ENCODE peak calls at places on chromosomes 11 and 22, in eight cellular contexts. N, J, X, M, I, U, W and P are unnamed samples. For H3K4me1 and H3K36me3, the result is how much of the 10 kb centered on the place peaks cover.

GRCh38 chr11:85423331-85423730 is 203.8 kb downstream of the DLG2 start:
- DNase-seq in N (no peak), J (no peak), X (no peak), M (no peak), I (no peak), U (no peak), W (peak), P (no peak)

GRCh38 chr22:48587236-48587865 is 1240.3 kb downstream of the BRD1 start:
- DNase-seq in N (no peak), J (no peak), X (no peak), M (no peak), I (no peak), U (no peak), W (no peak), P (no peak)

GRCh38 chr22:18057568-18058209 is 20.1 kb upstream of the PEX26 start:
- DNase-seq in N (peak), J (no peak), X (peak), M (peak), I (peak), U (peak), W (peak), P (no peak)

GRCh38 chr22:30605449-30606110 is 1.4 kb upstream of the TCN2 start:
- DNase-seq in N (peak), J (no peak), X (peak), M (no peak), I (no peak), U (peak), W (no peak), P (peak)

GRCh38 chr11:93648168-93648567 is 13.3 kb upstream of the CEP295 start:
- DNase-seq in N (peak), J (no peak), X (peak), M (no peak), I (no peak), U (no peak), W (no peak), P (no peak)

GRCh38 chr11:77505956-77506355 is 32.1 kb upstream of the PAK1 start:
- DNase-seq in N (no peak), J (no peak), X (no peak), M (no peak), I (no peak), U (no peak), W (no peak), P (no peak)

GRCh38 chr11:86067230-86068137 is 1.4 kb downstream of the PICALM start:
- DNase-seq in N (peak), J (no peak), X (no peak), M (no peak), I (no peak), U (no peak), W (no peak), P (no peak)

GRCh38 chr11:59224419-59224928 is 11.7 kb upstream of the MPEG1 start:
- DNase-seq in N (no peak), J (no peak), X (no peak), M (no peak), I (no peak), U (no peak), W (no peak), P (no peak)

GRCh38 chr11:72772059-72772458 is 19.9 kb upstream of the ARAP1 start:
- DNase-seq in N (no peak), J (no peak), X (no peak), M (no peak), I (no peak), U (no peak), W (no peak), P (no peak)

DNA sequence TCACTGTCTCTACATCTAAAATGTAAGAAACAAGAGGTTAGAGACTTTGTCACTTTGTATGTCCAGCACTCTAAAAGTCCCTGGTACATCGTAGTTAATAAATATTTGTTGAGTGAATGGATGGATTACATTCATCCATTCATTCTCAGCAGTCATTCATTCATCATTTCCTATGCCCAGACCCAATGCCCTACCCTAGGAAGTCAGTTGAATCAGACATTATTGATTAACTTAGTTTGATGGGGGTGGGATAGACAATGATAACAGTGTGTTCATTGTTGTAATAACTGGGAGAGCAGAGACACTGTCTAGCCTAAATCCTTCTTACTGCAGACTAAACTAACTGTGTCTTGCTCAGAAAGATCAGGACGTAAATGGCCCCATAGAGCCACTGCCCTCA is 1.2 kb upstream of the CENPM start:
- DNase-seq in N (no peak), J (no peak), X (no peak), M (no peak), I (no peak), U (no peak), W (no peak), P (no peak)
- H3K4me1 ChIP-seq in N (half or more), J (under half), X (under half), M (under half), I (under half), U (under half), W (half or more), P (under half)

DNA sequence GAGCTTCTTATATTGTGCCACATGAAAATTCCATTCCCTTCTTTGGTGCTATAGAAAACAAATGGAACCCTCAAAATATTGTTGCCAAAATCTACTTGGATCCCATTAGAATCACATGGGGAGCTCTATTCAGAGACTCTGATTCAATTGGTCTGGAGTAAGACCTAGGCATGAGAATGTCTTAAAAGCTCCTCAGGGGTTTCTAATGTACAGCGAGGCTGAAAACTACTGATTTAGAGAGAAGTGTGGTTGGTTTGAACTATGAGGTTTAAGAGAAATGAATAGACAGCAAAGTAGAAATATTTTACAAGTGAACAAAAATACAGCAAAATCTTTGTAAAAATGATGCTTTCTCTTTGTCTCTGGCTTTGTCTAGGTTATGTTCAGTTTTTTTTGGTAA is 514.7 kb downstream of the CNTN5 start:
- DNase-seq in N (no peak), J (no peak), X (no peak), M (no peak), I (no peak), U (no peak), W (no peak), P (no peak)
- H3K36me3 ChIP-seq in N (under half), J (under half), X (under half), M (under half), I (under half), U (under half), W (under half), P (under half)

GRCh38 chr11:61683116-61683515 is 2.9 kb downstream of the DAGLA start:
- DNase-seq in N (no peak), J (no peak), X (no peak), M (no peak), I (no peak), U (no peak), W (no peak), P (no peak)

GRCh38 chr11:61684870-61685610 is 4.8 kb downstream of the DAGLA start:
- DNase-seq in N (no peak), J (no peak), X (no peak), M (no peak), I (no peak), U (no peak), W (no peak), P (no peak)

GRCh38 chr11:61682093-61682732 is 2.0 kb downstream of the DAGLA start:
- DNase-seq in N (no peak), J (no peak), X (no peak), M (no peak), I (no peak), U (no peak), W (no peak), P (no peak)

GRCh38 chr11:61685611-61685955 is 5.4 kb downstream of the DAGLA start:
- DNase-seq in N (no peak), J (no peak), X (no peak), M (no peak), I (peak), U (no peak), W (no peak), P (no peak)

DNA sequence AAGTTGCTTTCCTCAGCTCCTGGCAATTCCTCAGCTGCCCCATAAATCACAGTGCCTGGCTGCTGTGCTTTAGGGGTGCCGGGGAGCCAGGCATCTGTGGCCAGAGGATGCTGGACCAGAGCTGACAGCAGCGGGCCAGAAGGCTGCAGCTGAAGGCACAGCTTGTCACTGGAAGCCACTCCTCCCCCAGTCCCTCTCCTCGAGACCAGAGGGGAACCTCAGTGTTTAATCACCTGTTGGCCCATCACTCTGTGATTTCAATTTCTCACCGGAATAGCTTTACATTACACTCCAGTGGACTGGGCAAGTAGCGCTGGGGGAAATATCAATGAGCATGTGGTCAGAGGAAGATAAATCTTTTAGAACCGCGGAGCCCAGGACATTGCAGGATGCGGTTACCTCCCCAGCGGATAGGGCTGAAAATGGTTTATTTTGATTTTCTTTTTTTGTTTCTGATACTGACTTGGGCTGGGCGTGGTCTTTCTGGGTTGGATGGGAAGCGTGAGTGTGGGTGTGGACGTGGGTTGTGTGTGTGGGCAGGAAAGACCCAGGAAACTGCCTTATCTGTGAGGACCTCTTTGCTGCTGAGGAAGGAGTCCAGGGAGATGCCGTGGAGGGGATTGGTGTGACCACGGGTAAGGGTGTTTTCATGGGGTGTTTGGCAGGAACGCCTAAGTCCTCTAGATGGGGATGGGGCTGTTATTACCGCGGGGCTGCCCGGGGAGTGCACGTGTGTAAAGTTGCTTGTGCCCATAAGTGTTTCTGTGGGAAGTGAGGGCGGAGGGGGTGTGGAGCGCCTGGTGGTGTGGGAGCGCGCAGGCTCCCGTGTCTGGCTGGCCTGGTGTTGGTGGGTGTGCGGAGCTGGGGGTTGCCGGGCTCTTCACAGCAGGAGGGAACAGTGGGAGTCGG is 4.0 kb downstream of the DAGLA start:
- DNase-seq in N (no peak), J (no peak), X (no peak), M (no peak), I (no peak), U (no peak), W (no peak), P (peak)
- H3K4me3 ChIP-seq in N (no peak), J (peak), X (no peak), M (no peak), I (no peak), U (no peak), W (no peak), P (peak)

DNA sequence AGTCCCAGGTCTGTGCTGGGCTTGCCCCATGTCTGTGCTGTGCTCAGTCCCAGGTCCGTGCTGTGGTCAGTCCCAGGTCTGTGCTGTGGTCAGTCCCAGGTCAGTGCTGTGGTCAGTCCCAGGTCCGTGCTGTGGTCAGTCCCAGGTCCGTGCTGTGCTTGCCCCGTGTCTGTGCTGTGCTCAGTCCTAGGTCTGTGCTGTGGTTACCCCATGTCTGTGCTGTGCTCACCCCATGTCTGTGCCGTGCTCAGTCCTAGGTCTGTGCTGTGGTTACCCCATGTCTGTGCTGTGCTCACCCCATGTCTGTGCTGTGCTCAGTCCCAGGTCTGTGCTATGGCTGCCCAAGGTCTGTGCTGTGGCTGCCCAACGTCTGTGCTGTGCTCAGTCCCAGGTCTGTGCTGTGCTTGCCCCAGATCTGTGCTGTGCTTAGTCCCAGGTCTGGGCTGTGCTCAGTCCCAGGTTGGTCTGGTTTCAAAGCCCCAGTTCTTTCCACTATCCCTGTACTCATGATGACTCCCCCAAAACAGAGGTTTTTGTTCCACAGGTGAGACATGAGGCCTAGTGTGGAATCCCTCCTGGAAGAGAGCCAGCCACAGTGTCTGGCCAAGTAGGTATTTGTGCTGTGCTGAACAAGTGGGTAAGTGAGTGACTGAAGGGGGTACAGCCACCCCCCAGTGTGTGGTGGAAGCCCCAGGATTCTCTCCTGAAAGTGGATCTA is 34.8 kb downstream of the IRAG1 start:
- DNase-seq in N (no peak), J (no peak), X (no peak), M (no peak), I (no peak), U (no peak), W (no peak), P (no peak)
- H3K4me1 ChIP-seq in N (under half), J (under half), X (under half), M (half or more), I (half or more), U (under half), W (half or more), P (under half)

DNA sequence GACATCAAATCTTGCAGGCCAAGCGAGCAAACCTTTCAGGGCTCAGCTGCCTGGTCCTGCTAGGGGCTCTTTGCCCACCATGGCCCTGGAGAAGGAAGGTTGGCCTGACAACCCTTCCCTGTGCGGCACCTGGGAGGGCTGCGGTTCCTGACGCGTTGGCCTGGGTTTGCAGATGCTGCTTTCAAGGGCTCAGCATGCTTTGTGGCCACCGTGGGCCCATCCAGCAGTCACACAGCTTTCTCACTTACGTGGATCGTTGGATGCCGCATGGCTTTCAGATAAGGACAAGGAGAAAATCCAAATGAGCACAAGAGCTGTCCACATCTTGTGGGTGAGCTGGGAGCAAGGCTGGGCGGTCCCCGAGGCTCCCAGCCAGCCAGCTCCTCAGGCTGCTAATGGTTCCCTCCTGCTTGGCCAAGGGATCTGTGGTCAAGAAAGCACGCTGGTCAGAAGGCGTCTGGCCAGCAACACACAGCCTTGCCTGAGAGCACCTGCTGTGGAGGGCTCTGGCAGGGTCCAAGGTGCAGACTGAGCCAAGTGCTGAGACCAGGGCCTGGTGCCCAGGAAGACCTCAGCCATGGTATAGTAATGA is 8.2 kb downstream of the C11orf24 start:
- DNase-seq in N (no peak), J (no peak), X (no peak), M (no peak), I (no peak), U (peak), W (no peak), P (no peak)
- H3K36me3 ChIP-seq in N (half or more), J (under half), X (under half), M (half or more), I (half or more), U (under half), W (half or more), P (under half)